ENCODE peak calls at places on chromosomes 4 and X, in five cellular contexts. Q is CD8-positive, alpha-beta memory T cell; Z is spleen; Y is stimulated activated CD4-positive, alpha-beta T cell treated with anti-CD3 and anti-CD28 coated beads, TNF-alpha, amount 100 ng/mL, for 48 hours; O is BJ. U is an unnamed sample.

GRCh38 chr4:176565044-176565443 is 227.7 kb downstream of the VEGFC start:
- DNase-seq in Y (no peak), Z (no peak), Q (no peak), O (no peak), U (no peak)

GRCh38 chrX:11784543-11784942 is 26.5 kb downstream of the MSL3 start:
- DNase-seq in O (no peak), Q (no peak), Y (no peak), Z (no peak), U (no peak)

GRCh38 chr4:83362492-83363329 is 28.1 kb upstream of the HPSE start:
- DNase-seq in Z (no peak), Q (no peak), O (peak), Y (no peak), U (no peak)

GRCh38 chr4:85606505-85606904 is 131.6 kb downstream of the ARHGAP24 start:
- DNase-seq in Q (no peak), Y (no peak), Z (no peak), O (no peak), U (no peak)

GRCh38 chr4:166675411-166675810 is 558.9 kb downstream of the SPOCK3 start:
- DNase-seq in Y (no peak), O (no peak), Z (no peak), Q (no peak), U (no peak)

GRCh38 chrX:54496517-54496852 is 451 bp upstream of the FGD1 start:
- DNase-seq in Q (no peak), Y (no peak), O (no peak), Z (no peak), U (no peak)

GRCh38 chr4:40719008-40719623 is 30.6 kb upstream of the NSUN7 start:
- DNase-seq in Y (no peak), Q (no peak), Z (no peak), O (no peak), U (no peak)

GRCh38 chr4:15729910-15730533 is 27.2 kb downstream of the BST1 start:
- DNase-seq in O (no peak), Y (no peak), Q (no peak), Z (no peak), U (no peak)

GRCh38 chr4:12633058-12633651 is 851.0 kb downstream of the RAB28 start:
- DNase-seq in Z (peak), O (no peak), Y (peak), Q (peak), U (peak)